ENCODE peak calls at places on chromosomes 16 and 17, in five cellular contexts. U is A549, V is esophagus squamous epithelium, E is ovary, I is mammary epithelial cell. J is an unnamed sample.

GRCh38 chr17:29140631-29141483 is 39.3 kb downstream of the MYO18A start:
- DNase-seq in I (no peak), U (no peak), E (no peak), V (no peak), J (no peak)

GRCh38 chr17:74776990-74777389 is 845 bp upstream of the NAT9 start:
- DNase-seq in E (no peak), I (no peak), U (no peak), V (no peak), J (no peak)

GRCh38 chr16:54176376-54176901 is 110.1 kb downstream of the IRX3 start:
- DNase-seq in V (no peak), U (no peak), E (no peak), I (no peak), J (no peak)

GRCh38 chr17:10729334-10730193 is at the start of gene TMEM220:
- DNase-seq in U (peak; percentile 48), V (no peak), I (peak; percentile 5), E (peak; percentile 84), J (peak; percentile 86)

GRCh38 chr17:14152726-14153125 is 83.4 kb downstream of the COX10 start:
- DNase-seq in E (no peak), V (no peak), I (no peak), U (no peak), J (peak; percentile 38)

GRCh38 chr16:11273721-11274324 is 394 bp upstream of the PRM3 start:
- DNase-seq in I (no peak), U (no peak), V (no peak), E (no peak), J (no peak)

GRCh38 chr16:58733248-58733670 is 857 bp downstream of the GOT2 start:
- DNase-seq in V (no peak), E (no peak), I (no peak), U (no peak), J (no peak)

GRCh38 chr16:85524630-85525463 is 88.3 kb upstream of the GSE1 start:
- DNase-seq in V (no peak), I (peak; percentile 53), E (no peak), U (no peak), J (no peak)

GRCh38 chr16:84052071-84052622 is 9.6 kb upstream of the SLC38A8 start:
- DNase-seq in V (no peak), E (no peak), I (no peak), U (no peak), J (no peak)

GRCh38 chr17:40086150-40087044 is 14.0 kb downstream of the NR1D1 start:
- DNase-seq in V (no peak), U (peak; percentile 85), I (no peak), E (peak; percentile 72), J (no peak)

GRCh38 chr16:88885693-88886253 is 19.3 kb upstream of the PABPN1L start:
- DNase-seq in V (no peak), U (no peak), E (no peak), I (no peak), J (no peak)

GRCh38 chr16:88003316-88003715 is 52.1 kb downstream of the BANP start:
- DNase-seq in I (no peak), V (no peak), E (no peak), U (no peak), J (no peak)

GRCh38 chr17:27224526-27225315 is 69.2 kb upstream of the WSB1 start:
- DNase-seq in U (no peak), I (no peak), E (no peak), V (no peak), J (no peak)

GRCh38 chr17:59435238-59435637 is 103.8 kb downstream of the YPEL2 start:
- DNase-seq in E (no peak), V (no peak), I (peak; percentile 91), U (no peak), J (no peak)

GRCh38 chr17:77856551-77857305 is 101.8 kb upstream of the TNRC6C start:
- DNase-seq in U (no peak), V (no peak), E (no peak), I (no peak), J (peak; percentile 14)

GRCh38 chr16:1169285-1170075 is 16.6 kb downstream of the CACNA1H start:
- DNase-seq in E (peak; percentile 77), I (no peak), V (no peak), U (no peak), J (no peak)

GRCh38 chr16:66899310-66899944 is 19.1 kb downstream of the PDP2 start:
- DNase-seq in U (no peak), E (peak; percentile 60), I (no peak), V (no peak), J (no peak)

GRCh38 chr16:75550211-75550662 is 5.8 kb downstream of the TMEM231 start:
- DNase-seq in E (no peak), V (no peak), I (peak; percentile 88), U (peak; percentile 49), J (no peak)

GRCh38 chr17:40111221-40112128 is 10.3 kb upstream of the MSL1 start:
- DNase-seq in E (peak; percentile 98), V (no peak), I (peak; percentile 77), U (peak; percentile 99), J (peak; percentile 91)

GRCh38 chr17:77027271-77027670 is 113.5 kb upstream of the SEC14L1 start:
- DNase-seq in V (no peak), I (no peak), E (no peak), U (no peak), J (no peak)

GRCh38 chr17:77286641-77287431 is 146.1 kb downstream of the SEC14L1 start:
- DNase-seq in E (no peak), I (peak; percentile 98), U (peak; percentile 99), V (no peak), J (peak; percentile 43)

GRCh38 chr16:17367034-17367433 is 103.7 kb downstream of the XYLT1 start:
- DNase-seq in E (no peak), I (no peak), U (no peak), V (no peak), J (no peak)

GRCh38 chr16:72677662-72678447 is 370.1 kb downstream of the ZFHX3 start:
- DNase-seq in U (no peak), V (no peak), E (no peak), I (peak; percentile 46), J (no peak)

DNA sequence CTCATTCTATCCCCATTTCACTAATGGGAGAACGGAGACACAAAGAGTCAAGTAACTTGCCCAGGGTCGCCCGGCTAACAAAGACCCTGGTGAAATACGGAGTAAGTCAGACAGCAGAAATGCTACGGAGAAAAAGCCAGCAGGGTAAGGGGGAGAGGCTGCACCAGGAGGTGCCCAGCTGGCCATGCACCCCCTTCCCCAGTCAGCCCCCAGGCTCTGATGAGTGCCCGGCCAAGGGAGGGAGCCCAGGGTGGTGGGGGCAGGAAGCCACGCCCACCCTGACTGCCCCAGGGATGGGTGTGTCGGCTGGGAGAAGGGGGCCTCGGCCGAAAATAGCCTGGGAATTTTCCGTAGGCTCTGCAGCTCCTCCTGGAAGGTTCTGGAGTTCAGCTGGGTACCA is 4.3 kb downstream of the CARHSP1 start:
- DNase-seq in E (no peak), U (no peak), V (no peak), I (no peak), J (no peak)
- H3K27ac ChIP-seq in E (no peak overlapping the region), U (peak overlapping the region; percentile 74), V (peak overlapping the region; percentile 36), I (no peak overlapping the region), J (peak overlapping the region; percentile 90)

GRCh38 chr16:68574479-68574878 is 35.4 kb downstream of the ZFP90 start:
- DNase-seq in V (no peak), I (no peak), U (no peak), E (no peak), J (no peak)

GRCh38 chr16:68577352-68577853 is 38.3 kb downstream of the ZFP90 start:
- DNase-seq in E (no peak), V (no peak), I (no peak), U (no peak), J (no peak)

DNA sequence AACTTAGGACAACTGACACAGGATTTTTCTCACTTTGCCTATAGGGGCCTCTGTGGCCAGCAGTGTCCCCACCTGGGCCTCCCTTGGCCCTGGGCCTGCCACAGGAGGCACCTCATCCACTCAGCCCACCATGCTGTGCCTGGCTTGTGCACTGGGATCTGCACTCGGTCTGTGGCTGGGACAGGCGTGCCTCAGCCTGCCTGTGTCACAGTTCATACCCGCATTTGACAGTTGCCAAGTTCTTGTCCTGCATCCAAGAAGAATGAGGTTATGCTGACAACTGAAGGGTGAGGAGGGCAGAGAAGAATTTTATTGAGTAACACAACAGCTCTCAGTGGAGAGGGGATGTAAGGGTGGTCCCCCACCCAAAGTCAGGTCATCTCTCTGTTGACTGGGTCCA is 36.0 kb downstream of the ZFP90 start:
- DNase-seq in U (no peak), V (no peak), I (peak; percentile 61), E (no peak), J (no peak)
- H3K9me3 ChIP-seq in U (peaks cover 84% of the 10 kb centered on the region), V (peaks cover 48% of the 10 kb centered on the region), I (peaks cover 42% of the 10 kb centered on the region), E (no peaks in the 10 kb centered on the region), J (peaks cover 100% of the 10 kb centered on the region)

GRCh38 chr17:43471801-43472200 is 12.0 kb upstream of the DHX8 start:
- DNase-seq in E (no peak), U (no peak), I (peak; percentile 31), V (no peak), J (no peak)

GRCh38 chr17:43467981-43468541 is 15.7 kb upstream of the DHX8 start:
- DNase-seq in I (peak; percentile 86), U (no peak), V (no peak), E (no peak), J (no peak)

GRCh38 chr17:43465049-43465448 is 18.7 kb upstream of the DHX8 start:
- DNase-seq in U (no peak), E (no peak), V (no peak), I (no peak), J (no peak)

GRCh38 chr17:43464046-43464445 is 19.7 kb upstream of the DHX8 start:
- DNase-seq in V (no peak), E (no peak), I (no peak), U (no peak), J (no peak)

DNA sequence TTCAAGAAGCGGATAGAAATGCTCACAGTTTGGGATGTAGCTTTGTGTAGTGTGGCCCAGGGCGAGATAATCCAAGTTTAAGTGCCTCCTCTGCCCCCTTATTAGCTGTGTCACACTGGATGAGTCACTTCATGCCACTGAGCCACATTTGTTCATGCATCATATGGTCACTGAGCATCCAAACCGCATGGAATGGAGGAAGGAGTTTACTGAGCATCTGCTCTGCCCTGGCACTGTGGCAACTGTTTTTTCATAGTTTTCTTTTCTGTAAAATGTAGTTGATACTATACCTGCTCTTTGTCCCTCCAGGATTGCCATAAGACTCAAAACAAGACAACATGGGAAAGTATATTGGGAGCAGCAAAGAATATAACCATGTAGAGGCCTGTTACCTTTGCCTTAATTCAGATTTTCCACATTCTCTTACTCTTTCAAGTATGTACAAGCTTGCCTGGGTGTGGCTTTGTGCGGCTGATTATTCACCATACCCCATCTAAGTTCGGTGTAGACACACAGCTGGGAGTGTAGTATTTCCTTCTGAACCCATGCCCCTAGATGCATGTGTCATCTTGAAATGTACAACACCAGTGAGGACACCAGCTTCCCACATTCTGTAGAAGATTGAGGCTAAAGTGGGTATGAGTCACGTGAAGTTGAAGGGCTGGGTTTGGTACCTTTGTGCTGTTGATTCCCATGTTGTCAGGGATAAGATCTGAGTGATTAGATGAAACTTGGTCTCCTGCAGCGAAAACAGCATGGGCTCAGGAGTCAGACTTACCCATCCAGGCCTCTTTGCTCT is 14.8 kb upstream of the DHX8 start:
- DNase-seq in V (no peak), E (no peak), U (no peak), I (peak; percentile 100), J (no peak)
- H3K4me3 ChIP-seq in V (no peak overlapping the region), E (no peak overlapping the region), U (no peak overlapping the region), I (no peak overlapping the region), J (no peak overlapping the region)

DNA sequence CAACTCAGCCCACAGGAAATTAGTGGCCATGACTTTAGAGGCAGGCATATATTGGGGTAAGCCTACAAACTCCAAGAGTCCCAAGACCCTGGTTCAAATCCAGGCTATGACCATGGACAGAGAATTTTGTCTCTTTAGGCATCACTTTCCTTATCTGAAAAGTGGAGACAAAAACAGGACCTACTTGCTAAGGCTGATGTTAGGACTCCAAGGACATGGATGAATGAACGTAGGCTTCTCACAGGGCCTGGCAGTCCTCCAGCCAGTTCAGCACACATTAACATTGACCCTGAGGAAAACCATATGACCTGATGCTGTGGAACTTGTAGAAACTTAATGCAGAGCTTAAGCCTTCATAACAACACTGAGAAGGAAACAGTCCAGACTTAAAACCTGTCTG is 1.4 kb downstream of the FKBP10 start:
- DNase-seq in E (no peak), U (no peak), V (no peak), I (no peak), J (no peak)
- H3K27ac ChIP-seq in E (no peak overlapping the region), U (peak overlapping the region; percentile 96), V (no peak overlapping the region), I (no peak overlapping the region), J (no peak overlapping the region)

J was measured in left ventricle myocardium inferior.